ENCODE peak calls at places on chromosomes 5 and 9, in five cellular contexts. One of them, this sample, is unnamed.

GRCh38 chr5:53503819-53504218 is 23.4 kb downstream of the FST start:
- DNase-seq in AG08395: peak
- DNase-seq in NCI-H1694 treated with DMSO at 0.1 percent for 48 hours: no peak
- DNase-seq in left ventricle myocardium inferior: no peak
- DNase-seq in hypothalamus: no peak
- DNase-seq in this sample: no peak

GRCh38 chr9:5500441-5501235 is 9.7 kb upstream of the PDCD1LG2 start:
- DNase-seq in AG08395: no peak
- DNase-seq in hypothalamus: no peak
- DNase-seq in left ventricle myocardium inferior: peak
- DNase-seq in NCI-H1694 treated with DMSO at 0.1 percent for 48 hours: no peak
- DNase-seq in this sample: no peak

GRCh38 chr5:92652735-92653134 is 928.3 kb downstream of the NR2F1-AS1 start:
- DNase-seq in hypothalamus: no peak
- DNase-seq in left ventricle myocardium inferior: no peak
- DNase-seq in NCI-H1694 treated with DMSO at 0.1 percent for 48 hours: peak
- DNase-seq in AG08395: peak
- DNase-seq in this sample: no peak

GRCh38 chr5:67268233-67269011 is 71.8 kb upstream of the CD180 start:
- DNase-seq in NCI-H1694 treated with DMSO at 0.1 percent for 48 hours: peak
- DNase-seq in left ventricle myocardium inferior: peak
- DNase-seq in AG08395: peak
- DNase-seq in hypothalamus: peak
- DNase-seq in this sample: no peak

GRCh38 chr5:111116550-111116949 is 24.4 kb downstream of the WDR36 start:
- DNase-seq in AG08395: no peak
- DNase-seq in NCI-H1694 treated with DMSO at 0.1 percent for 48 hours: no peak
- DNase-seq in hypothalamus: no peak
- DNase-seq in left ventricle myocardium inferior: no peak
- DNase-seq in this sample: no peak

GRCh38 chr5:147140558-147140957 is 94.3 kb upstream of the STK32A start:
- DNase-seq in hypothalamus: no peak
- DNase-seq in NCI-H1694 treated with DMSO at 0.1 percent for 48 hours: no peak
- DNase-seq in left ventricle myocardium inferior: no peak
- DNase-seq in AG08395: no peak
- DNase-seq in this sample: no peak

GRCh38 chr5:163565931-163566608 is 60.7 kb downstream of the MAT2B start:
- DNase-seq in NCI-H1694 treated with DMSO at 0.1 percent for 48 hours: no peak
- DNase-seq in AG08395: peak
- DNase-seq in left ventricle myocardium inferior: no peak
- DNase-seq in hypothalamus: no peak
- DNase-seq in this sample: peak

GRCh38 chr9:120324996-120325642 is 254.8 kb downstream of the CDK5RAP2 start:
- DNase-seq in hypothalamus: no peak
- DNase-seq in left ventricle myocardium inferior: no peak
- DNase-seq in AG08395: no peak
- DNase-seq in NCI-H1694 treated with DMSO at 0.1 percent for 48 hours: no peak
- DNase-seq in this sample: no peak

GRCh38 chr9:27426717-27427645 is 97.1 kb upstream of the IFNK start:
- DNase-seq in left ventricle myocardium inferior: no peak
- DNase-seq in AG08395: no peak
- DNase-seq in NCI-H1694 treated with DMSO at 0.1 percent for 48 hours: no peak
- DNase-seq in hypothalamus: no peak
- DNase-seq in this sample: no peak

GRCh38 chr5:33254581-33254980 is 186.2 kb upstream of the TARS1 start:
- DNase-seq in NCI-H1694 treated with DMSO at 0.1 percent for 48 hours: no peak
- DNase-seq in AG08395: no peak
- DNase-seq in left ventricle myocardium inferior: no peak
- DNase-seq in hypothalamus: no peak
- DNase-seq in this sample: no peak

GRCh38 chr5:166488560-166488959 is 1802.9 kb upstream of the WWC1 start:
- DNase-seq in hypothalamus: no peak
- DNase-seq in NCI-H1694 treated with DMSO at 0.1 percent for 48 hours: no peak
- DNase-seq in left ventricle myocardium inferior: no peak
- DNase-seq in AG08395: no peak
- DNase-seq in this sample: no peak

GRCh38 chr5:149962601-149963300 is 2.2 kb downstream of the SLC26A2 start:
- DNase-seq in NCI-H1694 treated with DMSO at 0.1 percent for 48 hours: no peak
- DNase-seq in left ventricle myocardium inferior: no peak
- DNase-seq in hypothalamus: no peak
- DNase-seq in AG08395: no peak
- DNase-seq in this sample: no peak

GRCh38 chr9:108041551-108041950 is 552.0 kb upstream of the KLF4 start:
- DNase-seq in left ventricle myocardium inferior: no peak
- DNase-seq in hypothalamus: no peak
- DNase-seq in AG08395: peak
- DNase-seq in NCI-H1694 treated with DMSO at 0.1 percent for 48 hours: no peak
- DNase-seq in this sample: no peak

GRCh38 chr9:88477300-88477751 is 57.7 kb upstream of the NXNL2 start:
- DNase-seq in NCI-H1694 treated with DMSO at 0.1 percent for 48 hours: no peak
- DNase-seq in left ventricle myocardium inferior: no peak
- DNase-seq in AG08395: peak
- DNase-seq in hypothalamus: no peak
- DNase-seq in this sample: no peak

GRCh38 chr9:132228062-132228461 is 66.2 kb downstream of the NTNG2 start:
- DNase-seq in hypothalamus: no peak
- DNase-seq in AG08395: no peak
- DNase-seq in left ventricle myocardium inferior: no peak
- DNase-seq in NCI-H1694 treated with DMSO at 0.1 percent for 48 hours: no peak
- DNase-seq in this sample: no peak

GRCh38 chr9:76699966-76700365 is 64.3 kb upstream of the PCA3 start:
- DNase-seq in NCI-H1694 treated with DMSO at 0.1 percent for 48 hours: no peak
- DNase-seq in left ventricle myocardium inferior: no peak
- DNase-seq in hypothalamus: no peak
- DNase-seq in AG08395: peak
- DNase-seq in this sample: no peak

GRCh38 chr9:37992924-37993349 is 76.1 kb downstream of the SHB start:
- DNase-seq in left ventricle myocardium inferior: no peak
- DNase-seq in hypothalamus: no peak
- DNase-seq in NCI-H1694 treated with DMSO at 0.1 percent for 48 hours: no peak
- DNase-seq in AG08395: no peak
- DNase-seq in this sample: no peak

GRCh38 chr9:136672431-136673087 is 9.8 kb downstream of the EGFL7 start:
- DNase-seq in left ventricle myocardium inferior: no peak
- DNase-seq in NCI-H1694 treated with DMSO at 0.1 percent for 48 hours: no peak
- DNase-seq in hypothalamus: no peak
- DNase-seq in AG08395: no peak
- DNase-seq in this sample: no peak

GRCh38 chr9:131276107-131276888 is at the start of gene FAM78A:
- DNase-seq in hypothalamus: no peak
- DNase-seq in AG08395: peak
- DNase-seq in left ventricle myocardium inferior: peak
- DNase-seq in NCI-H1694 treated with DMSO at 0.1 percent for 48 hours: no peak
- DNase-seq in this sample: no peak

GRCh38 chr5:140172473-140172872 is 2.5 kb upstream of the CYSTM1 start:
- DNase-seq in NCI-H1694 treated with DMSO at 0.1 percent for 48 hours: no peak
- DNase-seq in AG08395: no peak
- DNase-seq in hypothalamus: no peak
- DNase-seq in left ventricle myocardium inferior: no peak
- DNase-seq in this sample: no peak

GRCh38 chr9:135474915-135475314 is 4.7 kb upstream of the PPP1R26 start:
- DNase-seq in left ventricle myocardium inferior: no peak
- DNase-seq in AG08395: no peak
- DNase-seq in hypothalamus: peak
- DNase-seq in NCI-H1694 treated with DMSO at 0.1 percent for 48 hours: peak
- DNase-seq in this sample: no peak

This sample was measured in NK-92 treated with Interleukin-12 subunit alpha and Interleukin-12 subunit beta, amount 100 ng/mL, for 24 hours.